ENCODE peak calls at places on chromosome 1, in ten cellular contexts. W, H, B, X, G, E, R, V, U and J are unnamed samples. For H3K27me3 and H3K4me1, the result is how much of the 10 kb centered on the place peaks cover.

GRCh38 chr1:43659785-43660184 is 9.8 kb downstream of the KDM4A start:
- DNase-seq in W (no peak), H (no peak), B (no peak), X (no peak), G (no peak), E (no peak), R (no peak), V (no peak), U (no peak), J (no peak)

GRCh38 chr1:43418858-43419257 is 29.2 kb downstream of the SZT2 start:
- DNase-seq in W (no peak), H (no peak), B (no peak), X (no peak), G (peak), E (no peak), R (no peak), V (no peak), U (no peak), J (no peak)

GRCh38 chr1:240956020-240956419 is 344.1 kb upstream of the GREM2 start:
- DNase-seq in W (no peak), H (no peak), B (no peak), X (no peak), G (no peak), E (no peak), R (no peak), V (no peak), U (no peak), J (no peak)

GRCh38 chr1:90723561-90724108 is 6.5 kb upstream of the BARHL2 start:
- DNase-seq in W (no peak), H (no peak), B (no peak), X (no peak), G (peak), E (no peak), R (no peak), V (no peak), U (no peak), J (no peak)

GRCh38 chr1:97378596-97378995 is 542.2 kb downstream of the DPYD start:
- DNase-seq in W (peak), H (no peak), B (no peak), X (no peak), G (no peak), E (no peak), R (no peak), V (no peak), U (no peak), J (no peak)

GRCh38 chr1:9909222-9910046 is 635 bp downstream of the CTNNBIP1 start:
- DNase-seq in W (peak), H (no peak), B (no peak), X (no peak), G (peak), E (peak), R (peak), V (peak), U (no peak), J (peak)

GRCh38 chr1:165886988-165887387 is 59.6 kb downstream of the UCK2 start:
- DNase-seq in W (no peak), H (no peak), B (no peak), X (no peak), G (no peak), E (no peak), R (no peak), V (no peak), U (no peak), J (no peak)

GRCh38 chr1:24416666-24417391 is 1.2 kb downstream of the NIPAL3 start:
- DNase-seq in W (peak), H (peak), B (no peak), X (peak), G (peak), E (peak), R (no peak), V (no peak), U (peak), J (no peak)

GRCh38 chr1:109750241-109750882 is 9.5 kb upstream of the GSTM3 start:
- DNase-seq in W (no peak), H (no peak), B (no peak), X (no peak), G (no peak), E (no peak), R (no peak), V (no peak), U (no peak), J (no peak)

GRCh38 chr1:63867429-63868176 is 93.8 kb downstream of the ROR1 start:
- DNase-seq in W (no peak), H (no peak), B (no peak), X (no peak), G (no peak), E (no peak), R (no peak), V (no peak), U (no peak), J (no peak)

DNA sequence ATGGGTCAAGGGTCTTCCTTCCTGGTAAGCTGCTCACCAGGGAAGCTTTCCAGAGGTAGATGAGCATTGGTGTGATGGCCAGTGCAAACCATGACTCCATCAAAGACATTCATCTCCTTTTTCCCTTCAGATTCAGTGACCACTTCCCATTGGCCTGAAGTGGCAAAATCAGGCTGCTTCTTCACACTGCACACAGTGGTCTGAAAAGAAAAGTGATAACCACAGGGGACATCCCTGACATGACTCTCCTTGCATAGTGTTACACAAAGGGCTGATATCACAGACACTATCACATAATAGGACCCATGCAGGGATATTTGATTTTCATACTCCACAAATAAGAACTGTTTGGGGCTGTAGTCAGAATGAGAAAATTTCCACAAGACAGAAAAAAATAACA is 11.9 kb downstream of the FMO5 start:
- DNase-seq in W (no peak), H (no peak), B (no peak), X (no peak), G (peak), E (no peak), R (no peak), V (no peak), U (no peak), J (no peak)
- H3K27me3 ChIP-seq in W (under half), H (under half), B (under half), X (under half), G (under half), E (under half), R (under half), V (under half), U (under half), J (under half)

GRCh38 chr1:26726784-26727183 is 31.0 kb downstream of the ARID1A start:
- DNase-seq in W (no peak), H (no peak), B (no peak), X (no peak), G (no peak), E (no peak), R (no peak), V (no peak), U (no peak), J (no peak)

GRCh38 chr1:26724118-26724517 is 28.3 kb downstream of the ARID1A start:
- DNase-seq in W (no peak), H (no peak), B (no peak), X (no peak), G (no peak), E (no peak), R (no peak), V (no peak), U (no peak), J (no peak)

GRCh38 chr1:26723013-26723991 is 27.5 kb downstream of the ARID1A start:
- DNase-seq in W (peak), H (peak), B (no peak), X (peak), G (peak), E (peak), R (peak), V (peak), U (peak), J (peak)

GRCh38 chr1:26721669-26722355 is 26.0 kb downstream of the ARID1A start:
- DNase-seq in W (peak), H (no peak), B (no peak), X (no peak), G (no peak), E (peak), R (no peak), V (no peak), U (no peak), J (no peak)

GRCh38 chr1:26724938-26725337 is 29.1 kb downstream of the ARID1A start:
- DNase-seq in W (peak), H (no peak), B (no peak), X (no peak), G (peak), E (no peak), R (no peak), V (no peak), U (peak), J (no peak)
- H3K4me1 ChIP-seq in W (under half), H (under half), B (under half), X (half or more), G (under half), E (under half), R (half or more), V (half or more), U (under half), J (half or more)

DNA sequence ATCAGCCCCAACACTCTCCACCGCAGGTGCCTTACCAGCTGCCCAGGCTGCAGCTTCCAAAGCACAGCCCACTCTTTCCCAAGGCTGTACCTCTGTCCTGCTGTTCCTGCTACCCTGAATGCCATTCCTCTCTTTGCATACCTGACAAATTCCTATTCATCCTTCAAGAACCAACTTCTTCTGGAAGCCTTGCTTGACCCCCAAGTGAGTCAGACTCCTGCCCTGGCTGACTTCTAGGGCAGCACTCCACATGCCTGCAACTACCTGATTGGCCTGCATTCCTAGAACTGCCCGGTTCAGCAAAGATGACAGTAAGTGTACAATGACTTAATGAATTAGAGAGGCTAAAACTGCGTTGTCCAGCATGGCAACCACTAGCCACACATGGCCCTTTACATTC is 20.8 kb upstream of the PDZK1IP1 start:
- DNase-seq in W (no peak), H (no peak), B (no peak), X (no peak), G (peak), E (no peak), R (no peak), V (no peak), U (no peak), J (no peak)
- H3K27me3 ChIP-seq in W (under half), H (under half), B (under half), X (under half), G (under half), E (under half), R (under half), V (under half), U (under half), J (under half)

DNA sequence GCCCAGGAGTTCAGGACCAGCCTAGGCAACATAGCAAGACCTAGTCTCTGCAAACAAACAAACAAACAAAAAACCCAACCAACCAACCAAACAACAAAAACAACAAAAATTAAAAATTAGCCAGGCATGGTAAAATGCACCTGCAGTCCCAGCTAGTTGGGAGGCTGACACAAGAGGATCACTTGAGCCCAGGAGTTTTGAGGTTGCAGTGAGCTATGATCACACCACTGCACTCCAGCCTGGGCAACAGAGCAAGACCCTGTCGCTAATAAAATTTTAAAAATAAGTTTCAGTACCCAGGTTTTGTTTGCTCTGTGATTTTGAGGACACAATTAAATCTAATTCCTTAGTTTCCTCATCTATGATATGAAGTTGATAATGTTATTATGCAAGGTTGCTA is 201.3 kb downstream of the SLC45A1 start:
- DNase-seq in W (no peak), H (no peak), B (no peak), X (no peak), G (no peak), E (no peak), R (no peak), V (no peak), U (no peak), J (no peak)
- H3K4me1 ChIP-seq in W (under half), H (under half), B (under half), X (under half), G (under half), E (under half), R (under half), V (under half), U (under half), J (under half)

GRCh38 chr1:18786149-18786548 is 73.3 kb downstream of the TAS1R2 start:
- DNase-seq in W (no peak), H (no peak), B (no peak), X (no peak), G (no peak), E (no peak), R (no peak), V (no peak), U (no peak), J (no peak)

GRCh38 chr1:18781031-18781430 is 78.4 kb downstream of the TAS1R2 start:
- DNase-seq in W (no peak), H (no peak), B (no peak), X (no peak), G (no peak), E (no peak), R (no peak), V (no peak), U (no peak), J (no peak)

GRCh38 chr1:18787825-18788385 is 71.6 kb downstream of the TAS1R2 start:
- DNase-seq in W (no peak), H (no peak), B (no peak), X (no peak), G (no peak), E (no peak), R (no peak), V (no peak), U (no peak), J (no peak)

GRCh38 chr1:18784523-18784833 is 75.0 kb downstream of the TAS1R2 start:
- DNase-seq in W (no peak), H (no peak), B (no peak), X (no peak), G (no peak), E (no peak), R (no peak), V (no peak), U (no peak), J (no peak)

DNA sequence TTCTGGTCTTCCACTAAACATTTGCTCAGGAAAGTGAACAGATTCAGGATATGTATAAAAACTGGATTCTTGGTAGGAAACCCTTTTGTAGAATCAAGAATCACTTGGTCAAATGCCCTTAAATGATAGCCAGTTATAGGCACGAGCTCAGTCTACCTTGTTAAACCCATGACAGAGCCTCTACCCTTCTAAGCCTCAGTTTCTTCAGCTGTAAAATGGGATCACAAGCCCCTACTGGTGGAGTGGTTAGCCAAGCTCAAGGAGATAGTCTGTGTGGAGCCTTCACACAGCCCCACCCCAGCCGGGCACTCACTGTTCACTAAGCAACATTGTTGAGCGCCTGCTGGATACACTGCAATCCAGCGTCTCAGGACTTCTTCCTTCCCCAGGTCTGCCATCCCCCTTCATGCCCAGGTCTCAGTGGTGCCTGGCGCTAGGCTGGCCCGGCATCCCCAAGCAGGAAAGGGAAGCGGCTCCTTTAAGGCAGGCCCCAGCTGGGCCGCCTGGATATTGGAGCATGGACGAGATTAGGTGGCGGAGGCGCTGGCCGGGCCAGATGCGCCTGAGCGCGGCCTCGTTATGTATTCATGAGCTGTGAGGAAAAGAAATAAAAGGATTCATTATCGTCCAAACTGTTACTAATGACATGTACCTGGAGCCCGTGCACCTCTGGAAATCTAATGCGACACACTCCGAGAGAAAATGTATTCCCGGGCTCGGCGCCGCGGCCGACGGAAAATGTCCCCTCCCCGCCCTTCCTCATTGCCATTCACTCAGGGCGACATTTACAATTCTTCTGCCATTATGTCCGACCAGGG is 75.5 kb downstream of the TAS1R2 start:
- DNase-seq in W (no peak), H (no peak), B (no peak), X (peak), G (peak), E (no peak), R (no peak), V (no peak), U (no peak), J (no peak)
- H3K27me3 ChIP-seq in W (under half), H (under half), B (under half), X (under half), G (under half), E (half or more), R (under half), V (under half), U (under half), J (under half)

DNA sequence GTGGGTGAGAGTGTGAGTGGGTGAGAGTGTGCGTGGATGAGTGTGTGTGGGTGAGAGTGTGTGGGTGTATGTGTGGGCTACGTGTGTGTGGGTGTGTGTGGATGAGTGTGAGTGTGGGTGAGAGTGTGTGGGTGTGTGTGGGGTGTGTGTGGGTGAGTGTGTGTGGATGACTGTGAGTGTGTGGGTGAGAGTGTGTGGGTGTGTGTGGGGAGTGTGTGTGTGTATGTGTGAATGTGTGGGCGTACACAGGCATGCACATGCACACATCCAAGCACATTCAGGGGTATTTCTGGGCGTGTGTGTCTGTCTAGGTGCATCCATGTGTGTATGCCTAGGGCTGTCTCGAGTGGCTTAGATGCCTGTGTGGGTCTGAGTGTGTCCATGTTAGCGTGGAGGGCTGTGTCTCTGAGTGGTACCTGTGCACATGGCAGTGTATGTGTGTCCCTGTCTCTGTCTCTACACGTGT is 14.0 kb downstream of the SDC3 start:
- DNase-seq in W (no peak), H (no peak), B (no peak), X (no peak), G (no peak), E (no peak), R (no peak), V (no peak), U (no peak), J (no peak)
- H3K4me1 ChIP-seq in W (under half), H (under half), B (under half), X (under half), G (under half), E (half or more), R (under half), V (under half), U (under half), J (under half)

GRCh38 chr1:212432706-212433576 is at the start of gene NENF:
- DNase-seq in W (peak), H (no peak), B (no peak), X (peak), G (peak), E (peak), R (peak), V (peak), U (peak), J (peak)
- H3K27me3 ChIP-seq in W (under half), H (under half), B (under half), X (under half), G (under half), E (under half), R (under half), V (under half), U (under half), J (under half)

GRCh38 chr1:173871500-173871899 is 3.3 kb downstream of the ZBTB37 start:
- DNase-seq in W (no peak), H (no peak), B (no peak), X (no peak), G (no peak), E (peak), R (no peak), V (no peak), U (no peak), J (no peak)
- H3K4me1 ChIP-seq in W (under half), H (under half), B (under half), X (under half), G (under half), E (under half), R (under half), V (under half), U (under half), J (under half)

GRCh38 chr1:924619-925323 is 1.0 kb downstream of the SAMD11 start:
- DNase-seq in W (peak), H (no peak), B (no peak), X (peak), G (peak), E (peak), R (peak), V (no peak), U (peak), J (no peak)
- H3K27me3 ChIP-seq in W (under half), H (half or more), B (half or more), X (under half), G (under half), E (under half), R (half or more), V (half or more), U (under half), J (under half)